ENCODE peak calls at places on chromosomes 3 and 15, in six cellular contexts. H is CD8-positive, alpha-beta T cell; F is lower lobe of right lung; T is H9; L is tibial artery; R is heart left ventricle. Z is an unnamed sample.

GRCh38 chr3:55331524-55331923 is 155.6 kb downstream of the WNT5A start:
- DNase-seq in H (no peak), F (no peak), T (no peak), L (no peak), R (no peak), Z (no peak)

GRCh38 chr15:98799991-98800390 is 151.7 kb downstream of the IGF1R start:
- DNase-seq in H (no peak), F (no peak), T (no peak), L (no peak), R (no peak), Z (no peak)

GRCh38 chr15:26011916-26012315 is 148.8 kb upstream of the ATP10A start:
- DNase-seq in H (no peak), F (no peak), T (no peak), L (no peak), R (no peak), Z (no peak)

GRCh38 chr3:107375682-107376081 is 1.6 kb upstream of the CCDC54 start:
- DNase-seq in H (no peak), F (no peak), T (no peak), L (no peak), R (no peak), Z (no peak)

GRCh38 chr3:46649436-46649835 is 37.1 kb downstream of the FAM240A start:
- DNase-seq in H (no peak), F (no peak), T (no peak), L (no peak), R (no peak), Z (no peak)

GRCh38 chr15:26667222-26667988 is 105.5 kb downstream of the GABRB3 start:
- DNase-seq in H (no peak), F (peak; percentile 81), T (peak; percentile 40), L (no peak), R (no peak), Z (peak; percentile 42)

GRCh38 chr15:48025118-48025517 is 95.7 kb upstream of the SLC24A5 start:
- DNase-seq in H (no peak), F (no peak), T (no peak), L (no peak), R (no peak), Z (no peak)

GRCh38 chr3:52095990-52096775 is 39.8 kb upstream of the DUSP7 start:
- DNase-seq in H (no peak), F (peak; percentile 35), T (no peak), L (no peak), R (no peak), Z (no peak)

GRCh38 chr15:91884604-91885003 is 31.1 kb downstream of the SLCO3A1 start:
- DNase-seq in H (no peak), F (no peak), T (no peak), L (no peak), R (no peak), Z (no peak)

GRCh38 chr15:70833897-70834765 is 19.8 kb downstream of the LARP6 start:
- DNase-seq in H (no peak), F (no peak), T (peak; percentile 59), L (no peak), R (no peak), Z (no peak)

GRCh38 chr3:163306405-163306804 is 1771.9 kb downstream of the SI start:
- DNase-seq in H (no peak), F (no peak), T (no peak), L (no peak), R (no peak), Z (no peak)

GRCh38 chr3:56769125-56769709 is 32.5 kb downstream of the ARHGEF3 start:
- DNase-seq in H (no peak), F (no peak), T (no peak), L (no peak), R (peak; percentile 43), Z (no peak)
- H3K4me1 ChIP-seq in H (peaks cover 53% of the 10 kb centered on the region), F (peaks cover 16% of the 10 kb centered on the region), T (no peaks in the 10 kb centered on the region), L (no peaks in the 10 kb centered on the region), R (peaks cover 40% of the 10 kb centered on the region), Z (peaks cover 47% of the 10 kb centered on the region)

GRCh38 chr3:132262305-132262704 is 54.9 kb upstream of the ACP3 start:
- DNase-seq in H (no peak), F (no peak), T (no peak), L (no peak), R (no peak), Z (no peak)

GRCh38 chr3:132262956-132263355 is 54.3 kb upstream of the ACP3 start:
- DNase-seq in H (no peak), F (no peak), T (no peak), L (no peak), R (no peak), Z (no peak)

GRCh38 chr3:132265488-132265887 is 51.7 kb upstream of the ACP3 start:
- DNase-seq in H (no peak), F (no peak), T (no peak), L (no peak), R (no peak), Z (no peak)

GRCh38 chr3:132265008-132265407 is 52.2 kb upstream of the ACP3 start:
- DNase-seq in H (no peak), F (no peak), T (no peak), L (no peak), R (no peak), Z (no peak)

GRCh38 chr3:132261501-132261900 is 55.7 kb upstream of the ACP3 start:
- DNase-seq in H (no peak), F (no peak), T (no peak), L (no peak), R (no peak), Z (no peak)
- H3K27ac ChIP-seq in H (no peak overlapping the region), F (no peak overlapping the region), T (no peak overlapping the region), L (no peak overlapping the region), R (no peak overlapping the region), Z (no peak overlapping the region)

DNA sequence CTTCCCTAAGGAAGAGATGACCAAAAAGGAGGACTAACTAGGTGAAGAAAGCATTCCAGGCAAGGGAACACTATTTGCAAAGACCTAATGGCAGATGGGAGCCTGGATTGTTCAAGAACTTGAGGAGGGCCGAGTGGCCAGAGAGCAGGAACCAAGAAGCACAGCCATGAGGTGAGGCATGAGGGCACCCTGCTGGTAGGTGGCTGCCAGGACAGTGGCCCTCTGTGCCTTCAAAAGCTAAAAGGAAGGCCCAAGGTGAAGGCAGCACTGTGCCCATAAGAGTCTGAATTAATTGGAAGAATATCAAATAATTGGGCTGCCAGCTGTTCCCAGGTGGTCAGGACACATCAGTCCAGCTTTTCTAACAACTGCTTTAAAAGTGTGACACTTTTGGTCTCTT is 27.9 kb upstream of the CTDSPL start:
- DNase-seq in H (no peak), F (no peak), T (no peak), L (no peak), R (peak; percentile 44), Z (no peak)
- TF ChIP-seq CTCF in H (no peak), F (peak; percentile 24), T (peak; percentile 36), L (no peak), R (peak; percentile 44), Z (peak; percentile 62)

GRCh38 chr3:50625879-50626182 is 8.9 kb downstream of the MAPKAPK3 start:
- DNase-seq in H (no peak), F (no peak), T (no peak), L (no peak), R (no peak), Z (no peak)
- H3K4me1 ChIP-seq in H (peaks cover 78% of the 10 kb centered on the region), F (peaks cover 81% of the 10 kb centered on the region), T (no peaks in the 10 kb centered on the region), L (no peaks in the 10 kb centered on the region), R (peaks cover 94% of the 10 kb centered on the region), Z (peaks cover 100% of the 10 kb centered on the region)

DNA sequence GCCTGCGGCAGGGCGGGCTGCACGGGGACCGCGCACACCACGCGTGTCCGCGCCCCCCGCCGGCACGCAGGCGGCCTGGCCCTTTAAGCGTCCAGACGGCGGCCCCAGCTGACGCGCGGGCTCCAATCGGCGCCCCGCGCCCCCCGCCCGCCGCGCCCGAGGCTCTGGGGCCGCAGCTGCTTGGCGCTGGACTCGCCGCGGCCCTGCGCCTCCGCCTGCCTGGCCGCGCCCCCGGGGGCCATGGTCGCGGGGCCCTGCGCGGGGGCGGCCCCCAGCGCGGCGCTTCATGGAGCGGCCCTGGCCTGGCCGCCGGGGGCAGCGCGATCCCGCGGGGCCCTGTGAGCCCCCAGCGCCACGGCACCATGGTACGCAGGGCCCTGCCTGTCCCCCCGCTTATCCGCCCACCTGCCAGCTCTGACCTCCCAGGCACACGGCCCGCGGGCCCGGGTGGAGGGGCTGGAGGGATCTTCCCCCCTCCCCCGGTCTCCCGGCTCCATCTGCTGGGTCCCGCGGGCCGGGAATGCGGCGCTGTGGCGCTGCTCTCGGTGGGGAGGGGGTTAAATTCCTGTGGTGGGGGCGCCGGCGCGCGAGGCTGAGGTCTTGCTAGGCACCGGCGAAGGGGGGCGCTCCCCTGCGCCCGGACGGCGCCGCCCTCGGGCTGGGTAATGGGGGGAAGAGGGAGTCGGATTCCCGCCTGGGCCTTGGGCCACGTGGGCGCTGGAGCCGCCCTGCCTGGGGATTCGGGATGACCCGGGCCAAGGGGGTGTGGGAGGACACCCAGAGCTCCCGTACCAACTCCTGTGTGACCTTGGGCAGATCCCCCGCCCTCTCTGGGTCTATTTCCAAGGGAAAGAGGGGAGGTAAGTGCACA is 1.1 kb downstream of the ZBTB47 start:
- DNase-seq in H (no peak), F (no peak), T (peak; percentile 83), L (peak; percentile 60), R (peak; percentile 73), Z (peak; percentile 61)
- H3K27ac ChIP-seq in H (no peak overlapping the region), F (peak overlapping the region; percentile 85), T (no peak overlapping the region), L (peak overlapping the region; percentile 99), R (peak overlapping the region; percentile 87), Z (peak overlapping the region; percentile 96)

GRCh38 chr3:16600771-16601538 is 4.3 kb downstream of the DAZL start:
- DNase-seq in H (peak; percentile 60), F (peak; percentile 84), T (peak; percentile 56), L (peak; percentile 83), R (peak; percentile 73), Z (peak; percentile 79)
- TF ChIP-seq CTCF in H (peak; percentile 92), F (peak; percentile 83), T (peak; percentile 93), L (peak; percentile 83), R (peak; percentile 93), Z (peak; percentile 92)

Z was measured in left ventricle myocardium inferior.